ENCODE peak calls at places on chromosome 18, in nine cellular contexts. L is HCT116, Z is HepG2, P is stomach, A is prostate gland, C is HL-60, W is sigmoid colon, S is esophagus muscularis mucosa, E is spleen. V is an unnamed sample.

GRCh38 chr18:51490860-51491259 is 293.4 kb upstream of the MEX3C start:
- DNase-seq in L (no peak), Z (no peak), P (no peak), A (no peak), C (no peak), W (no peak), S (no peak), E (no peak), V (no peak)

GRCh38 chr18:44934894-44935293 is 254.2 kb downstream of the SETBP1 start:
- DNase-seq in L (no peak), Z (no peak), P (no peak), A (no peak), C (no peak), W (no peak), S (no peak), E (no peak), V (no peak)

GRCh38 chr18:70956554-70956953 is 667.7 kb downstream of the SOCS6 start:
- DNase-seq in L (no peak), Z (no peak), P (no peak), A (no peak), C (no peak), W (no peak), S (no peak), E (no peak), V (no peak)

GRCh38 chr18:21085579-21086161 is 25.9 kb downstream of the ROCK1 start:
- DNase-seq in L (no peak), Z (no peak), P (no peak), A (no peak), C (no peak), W (no peak), S (no peak), E (no peak), V (no peak)

GRCh38 chr18:2905802-2906521 is 59.2 kb downstream of the EMILIN2 start:
- DNase-seq in L (peak), Z (peak), P (peak), A (no peak), C (peak), W (peak), S (no peak), E (peak), V (peak)

GRCh38 chr18:50853863-50854271 is 25.1 kb upstream of the ME2 start:
- DNase-seq in L (no peak), Z (peak), P (peak), A (no peak), C (peak), W (peak), S (no peak), E (no peak), V (peak)

GRCh38 chr18:77512152-77512551 is 262.5 kb downstream of the GALR1 start:
- DNase-seq in L (no peak), Z (no peak), P (no peak), A (no peak), C (no peak), W (no peak), S (no peak), E (no peak), V (no peak)

GRCh38 chr18:39571511-39571910 is 2005.9 kb upstream of the CELF4 start:
- DNase-seq in L (no peak), Z (peak), P (no peak), A (no peak), C (no peak), W (no peak), S (no peak), E (no peak), V (no peak)

GRCh38 chr18:45793295-45793965 is 32.0 kb upstream of the SIGLEC15 start:
- DNase-seq in L (peak), Z (no peak), P (no peak), A (peak), C (no peak), W (no peak), S (no peak), E (no peak), V (no peak)

GRCh38 chr18:45168883-45169585 is 446.2 kb upstream of the SLC14A2 start:
- DNase-seq in L (no peak), Z (no peak), P (no peak), A (no peak), C (no peak), W (no peak), S (no peak), E (no peak), V (no peak)

GRCh38 chr18:44651453-44651852 is 29.2 kb upstream of the SETBP1 start:
- DNase-seq in L (no peak), Z (no peak), P (no peak), A (no peak), C (no peak), W (no peak), S (peak), E (no peak), V (no peak)

GRCh38 chr18:39764848-39765247 is 2190.2 kb upstream of the PIK3C3 start:
- DNase-seq in L (no peak), Z (no peak), P (no peak), A (no peak), C (no peak), W (no peak), S (no peak), E (no peak), V (no peak)

GRCh38 chr18:9926977-9927376 is 13.2 kb downstream of the VAPA start:
- DNase-seq in L (no peak), Z (no peak), P (no peak), A (no peak), C (no peak), W (no peak), S (no peak), E (no peak), V (no peak)

GRCh38 chr18:37845498-37845897 is 279.9 kb upstream of the CELF4 start:
- DNase-seq in L (no peak), Z (no peak), P (no peak), A (no peak), C (no peak), W (no peak), S (no peak), E (no peak), V (no peak)

GRCh38 chr18:58484989-58485962 is 143.6 kb downstream of the ALPK2 start:
- DNase-seq in L (no peak), Z (no peak), P (no peak), A (peak), C (no peak), W (peak), S (no peak), E (no peak), V (peak)

GRCh38 chr18:60331890-60332289 is 40.7 kb downstream of the MC4R start:
- DNase-seq in L (no peak), Z (no peak), P (no peak), A (no peak), C (no peak), W (no peak), S (no peak), E (no peak), V (no peak)

GRCh38 chr18:36700955-36701354 is 127.8 kb downstream of the TPGS2 start:
- DNase-seq in L (no peak), Z (no peak), P (no peak), A (no peak), C (no peak), W (no peak), S (no peak), E (no peak), V (no peak)

GRCh38 chr18:63831080-63831788 is 56.0 kb downstream of the SERPINB7 start:
- DNase-seq in L (no peak), Z (no peak), P (no peak), A (no peak), C (no peak), W (no peak), S (no peak), E (no peak), V (no peak)

GRCh38 chr18:29172151-29173015 is 995.5 kb upstream of the CDH2 start:
- DNase-seq in L (no peak), Z (no peak), P (no peak), A (no peak), C (no peak), W (no peak), S (no peak), E (no peak), V (no peak)

GRCh38 chr18:49723648-49724180 is 89.6 kb downstream of the ACAA2 start:
- DNase-seq in L (peak), Z (peak), P (no peak), A (no peak), C (no peak), W (no peak), S (peak), E (no peak), V (peak)
- TF ChIP-seq POLR2AphosphoS5 in L (peak), Z (no peak), P (peak), A (no peak), C (no peak), W (no peak), S (no peak), E (no peak), V (no peak)

DNA sequence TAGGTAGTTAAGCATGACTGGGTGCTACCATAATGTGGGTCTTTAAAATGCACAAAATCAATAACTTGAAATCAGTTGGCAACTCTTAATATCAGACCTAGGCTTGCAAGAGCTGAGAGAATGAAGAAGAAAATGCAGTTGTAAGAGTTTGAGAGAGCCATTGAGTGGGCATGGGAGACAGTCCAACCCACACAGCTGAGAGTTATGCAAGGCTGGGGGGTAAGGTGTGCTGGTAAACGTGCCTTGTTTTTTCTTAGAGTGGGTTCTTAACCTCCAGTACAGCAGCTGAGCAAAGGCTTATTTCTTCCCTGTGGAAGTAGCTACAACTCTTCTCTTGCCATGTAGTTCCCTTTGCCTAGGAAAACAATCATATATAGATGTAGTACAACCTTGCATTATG is 20.2 kb upstream of the CCDC178 start:
- DNase-seq in L (no peak), Z (no peak), P (no peak), A (no peak), C (no peak), W (no peak), S (no peak), E (no peak), V (no peak)
- H3K4me3 ChIP-seq in L (no peak), Z (no peak), P (no peak), A (no peak), C (no peak), W (no peak), S (no peak), E (no peak), V (no peak)

DNA sequence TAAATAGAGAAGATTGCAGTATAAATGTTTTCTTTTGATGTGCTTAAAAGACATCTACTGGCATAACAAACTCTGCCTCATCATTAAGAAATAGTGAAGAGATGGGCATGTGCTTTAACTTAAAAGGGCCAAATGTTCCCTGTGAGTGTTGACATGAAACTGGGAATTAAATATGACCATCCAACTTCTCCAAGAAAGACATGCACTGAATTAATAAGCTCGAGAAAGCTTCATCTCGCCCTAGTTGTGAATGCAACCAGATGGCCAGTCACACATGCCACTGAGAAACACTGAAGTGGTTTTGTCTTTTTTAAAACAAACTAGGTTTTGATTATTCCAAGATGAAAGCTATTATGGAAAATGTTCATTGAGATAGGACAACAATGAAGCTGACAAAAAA is 479.2 kb downstream of the RIT2 start:
- DNase-seq in L (no peak), Z (no peak), P (no peak), A (no peak), C (no peak), W (no peak), S (no peak), E (no peak), V (no peak)
- TF ChIP-seq POLR2AphosphoS5 in L (no peak), Z (no peak), P (no peak), A (no peak), C (no peak), W (no peak), S (no peak), E (no peak), V (no peak)

DNA sequence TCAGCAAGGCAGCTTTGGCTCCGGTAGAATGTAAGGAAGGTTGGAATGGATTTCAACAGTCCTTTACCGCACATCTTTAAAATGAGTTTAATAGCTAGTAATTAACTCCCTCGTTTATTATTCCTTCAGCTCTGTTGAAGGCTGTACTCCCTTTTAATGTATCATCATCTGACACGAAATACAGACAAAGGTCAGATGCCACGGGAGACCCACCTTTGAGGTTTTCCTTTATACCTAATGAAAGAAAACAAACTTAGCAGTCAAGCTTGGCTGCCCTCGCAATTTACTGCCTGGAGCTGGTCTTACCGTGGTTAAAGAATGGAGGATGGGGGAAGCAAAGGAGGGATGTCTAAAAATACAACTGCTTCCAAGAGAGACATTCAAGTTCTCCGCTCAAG is 1.1 kb downstream of the TMEM200C start:
- DNase-seq in L (no peak), Z (no peak), P (no peak), A (no peak), C (no peak), W (no peak), S (no peak), E (no peak), V (no peak)
- H3K4me3 ChIP-seq in L (no peak), Z (no peak), P (no peak), A (peak), C (no peak), W (peak), S (peak), E (no peak), V (peak)

GRCh38 chr18:62372156-62372555 is 47.0 kb downstream of the TNFRSF11A start:
- DNase-seq in L (no peak), Z (no peak), P (no peak), A (no peak), C (no peak), W (no peak), S (no peak), E (no peak), V (no peak)

GRCh38 chr18:62370386-62370785 is 45.3 kb downstream of the TNFRSF11A start:
- DNase-seq in L (no peak), Z (no peak), P (no peak), A (no peak), C (no peak), W (no peak), S (no peak), E (no peak), V (no peak)

GRCh38 chr18:62366992-62367391 is 41.9 kb downstream of the TNFRSF11A start:
- DNase-seq in L (no peak), Z (no peak), P (no peak), A (no peak), C (no peak), W (no peak), S (no peak), E (no peak), V (no peak)

GRCh38 chr18:62368100-62368499 is 43.0 kb downstream of the TNFRSF11A start:
- DNase-seq in L (no peak), Z (no peak), P (no peak), A (no peak), C (no peak), W (no peak), S (no peak), E (no peak), V (no peak)

GRCh38 chr18:62369129-62369644 is 44.1 kb downstream of the TNFRSF11A start:
- DNase-seq in L (no peak), Z (no peak), P (no peak), A (no peak), C (no peak), W (no peak), S (no peak), E (no peak), V (no peak)
- TF ChIP-seq POLR2AphosphoS5 in L (no peak), Z (no peak), P (no peak), A (no peak), C (no peak), W (no peak), S (no peak), E (no peak), V (no peak)